ENCODE peak calls at places on chromosomes 11 and 22, in seven cellular contexts. K is tibial nerve, M is osteocyte, B is PC-3, Y is mucosa of descending colon, R is prostate gland, Z is AG04450. N is an unnamed sample.

GRCh38 chr11:78667462-78667861 is 92.8 kb upstream of the NARS2 start:
- DNase-seq in B (no peak), K (no peak), R (no peak), Z (no peak), Y (no peak), M (no peak), N (no peak)

GRCh38 chr11:9568854-9569587 is 4.4 kb upstream of the WEE1 start:
- DNase-seq in B (peak), R (peak), Y (peak), M (peak), Z (peak), K (peak), N (peak)

GRCh38 chr11:65553301-65554001 is 4.7 kb downstream of the LTBP3 start:
- DNase-seq in K (no peak), R (no peak), B (no peak), Y (peak), Z (no peak), M (no peak), N (no peak)

GRCh38 chr11:20112291-20113146 is 47.8 kb downstream of the DBX1 start:
- DNase-seq in R (peak), Z (peak), K (no peak), B (peak), Y (no peak), M (no peak), N (peak)

GRCh38 chr22:17902960-17903359 is 121.4 kb downstream of the MICAL3 start:
- DNase-seq in M (no peak), R (no peak), Y (no peak), K (no peak), Z (no peak), B (no peak), N (no peak)

GRCh38 chr11:2942872-2943710 is 13.9 kb upstream of the PHLDA2 start:
- DNase-seq in R (no peak), B (no peak), Z (no peak), M (no peak), K (no peak), Y (peak), N (no peak)

GRCh38 chr11:35163707-35164496 is 24.9 kb downstream of the CD44 start:
- DNase-seq in B (no peak), Y (no peak), R (no peak), Z (no peak), M (no peak), K (no peak), N (no peak)

GRCh38 chr11:18229501-18229900 is 7.1 kb downstream of the SAA4 start:
- DNase-seq in B (no peak), K (no peak), M (no peak), R (no peak), Y (no peak), Z (no peak), N (no peak)

GRCh38 chr11:66008468-66009101 is 3.2 kb upstream of the CST6 start:
- DNase-seq in Z (no peak), B (peak), R (no peak), K (no peak), M (no peak), Y (no peak), N (no peak)

GRCh38 chr11:71396548-71397123 is 51.6 kb downstream of the DHCR7 start:
- DNase-seq in K (no peak), M (no peak), R (no peak), Y (no peak), B (no peak), Z (no peak), N (no peak)

GRCh38 chr11:34732831-34733230 is 111.9 kb downstream of the EHF start:
- DNase-seq in Z (no peak), Y (no peak), B (no peak), M (no peak), K (no peak), R (no peak), N (no peak)

GRCh38 chr11:46437106-46437689 is 45.6 kb upstream of the CHRM4 start:
- DNase-seq in R (no peak), Z (no peak), B (no peak), M (no peak), K (no peak), Y (no peak), N (no peak)

GRCh38 chr22:42353883-42354727 is 78.1 kb downstream of the NFAM1 start:
- DNase-seq in R (no peak), B (no peak), M (no peak), Z (no peak), K (no peak), Y (no peak), N (no peak)

GRCh38 chr11:59857444-59858434 is 8.5 kb downstream of the TCN1 start:
- DNase-seq in K (no peak), Z (no peak), R (no peak), B (peak), M (no peak), Y (no peak), N (no peak)

GRCh38 chr11:66844496-66845142 is 1.4 kb downstream of the RCE1 start:
- DNase-seq in R (no peak), M (no peak), B (no peak), Z (no peak), Y (peak), K (no peak), N (no peak)

GRCh38 chr11:11082651-11083050 is 224.8 kb upstream of the ZBED5 start:
- DNase-seq in Y (no peak), Z (no peak), M (no peak), B (no peak), K (no peak), R (no peak), N (no peak)

GRCh38 chr22:26646158-26646557 is 11.2 kb upstream of the MIAT start:
- DNase-seq in Z (no peak), B (no peak), M (no peak), K (no peak), R (no peak), Y (no peak), N (no peak)

GRCh38 chr11:30485222-30485621 is 100.9 kb downstream of the MPPED2 start:
- DNase-seq in R (no peak), Y (no peak), B (no peak), K (no peak), Z (no peak), M (no peak), N (no peak)

GRCh38 chr11:30225642-30226041 is 5.2 kb upstream of the FSHB start:
- DNase-seq in R (no peak), Y (no peak), B (no peak), M (no peak), K (no peak), Z (no peak), N (no peak)

GRCh38 chr11:41996558-41996957 is 537.1 kb upstream of the LRRC4C start:
- DNase-seq in B (no peak), Y (no peak), R (no peak), Z (no peak), K (no peak), M (no peak), N (no peak)

GRCh38 chr22:20567371-20567847 is 60.0 kb downstream of the MED15 start:
- DNase-seq in K (no peak), R (no peak), B (peak), Y (no peak), M (no peak), Z (no peak), N (no peak)

GRCh38 chr11:120807414-120808150 is 216.3 kb upstream of the TBCEL start:
- DNase-seq in R (no peak), Z (peak), K (no peak), B (peak), Y (no peak), M (no peak), N (peak)

GRCh38 chr11:128174465-128175101 is 412.8 kb downstream of the ETS1 start:
- DNase-seq in R (no peak), Z (peak), K (no peak), B (no peak), M (no peak), Y (no peak), N (peak)

GRCh38 chr11:92707665-92708064 is 261.8 kb upstream of the MTNR1B start:
- DNase-seq in Y (no peak), K (no peak), Z (no peak), R (no peak), B (no peak), M (no peak), N (no peak)

GRCh38 chr22:43854786-43855271 is 7.5 kb downstream of the SULT4A1 start:
- DNase-seq in B (no peak), K (no peak), Y (peak), M (no peak), R (no peak), Z (no peak), N (no peak)

GRCh38 chr22:50148991-50149721 is 21.4 kb upstream of the PANX2 start:
- DNase-seq in Z (no peak), K (no peak), Y (peak), B (peak), R (peak), M (no peak), N (no peak)

GRCh38 chr11:67562951-67563350 is 20.7 kb upstream of the GSTP1 start:
- DNase-seq in Y (no peak), Z (no peak), K (no peak), B (no peak), M (no peak), R (no peak), N (no peak)

GRCh38 chr22:42919199-42919598 is 62.1 kb upstream of the ARFGAP3 start:
- DNase-seq in K (no peak), Y (no peak), R (no peak), B (peak), M (no peak), Z (no peak), N (no peak)

GRCh38 chr11:106395716-106396349 is 318.4 kb downstream of the AASDHPPT start:
- DNase-seq in Y (no peak), B (peak), Z (no peak), K (no peak), M (no peak), R (no peak), N (no peak)

GRCh38 chr11:77524539-77524938 is 50.6 kb upstream of the PAK1 start:
- DNase-seq in B (no peak), Z (no peak), M (no peak), Y (no peak), R (no peak), K (no peak), N (no peak)

GRCh38 chr11:15826826-15827225 is 529.5 kb downstream of the SOX6 start:
- DNase-seq in Y (no peak), B (no peak), Z (no peak), R (no peak), M (peak), K (no peak), N (no peak)

GRCh38 chr11:131867457-131868257 is 497.2 kb downstream of the NTM start:
- DNase-seq in B (peak), R (peak), M (peak), K (peak), Z (peak), Y (no peak), N (peak)

GRCh38 chr11:74417860-74418508 is 19.8 kb upstream of the PGM2L1 start:
- DNase-seq in R (no peak), M (no peak), Z (no peak), B (no peak), Y (no peak), K (no peak), N (no peak)

GRCh38 chr11:35825386-35825785 is 118.5 kb upstream of the LDLRAD3 start:
- DNase-seq in Y (no peak), K (no peak), M (peak), R (no peak), Z (no peak), B (no peak), N (no peak)

GRCh38 chr22:43859176-43859575 is 3.1 kb downstream of the SULT4A1 start:
- DNase-seq in R (no peak), B (no peak), Z (no peak), M (no peak), Y (peak), K (no peak), N (no peak)

GRCh38 chr11:68750197-68750987 is 928 bp downstream of the TESMIN start:
- DNase-seq in Y (peak), Z (no peak), B (no peak), R (no peak), K (no peak), M (no peak), N (no peak)

GRCh38 chr11:19656140-19656541 is 56.5 kb upstream of the NAV2 start:
- DNase-seq in R (peak), B (no peak), M (no peak), Z (no peak), Y (no peak), K (no peak), N (no peak)

GRCh38 chr11:36237341-36237740 is 51.9 kb downstream of the COMMD9 start:
- DNase-seq in Y (no peak), R (no peak), K (no peak), Z (no peak), M (no peak), B (no peak), N (no peak)

GRCh38 chr11:87722756-87723599 is 452.3 kb downstream of the RAB38 start:
- DNase-seq in B (peak), M (no peak), R (no peak), Y (no peak), K (no peak), Z (no peak), N (no peak)
- TF ChIP-seq CTCF in B (peak), M (peak), R (no peak), Y (peak), K (peak), Z (peak), N (peak)

GRCh38 chr22:19057999-19058491 is 64.2 kb downstream of the DGCR2 start:
- DNase-seq in R (no peak), M (no peak), B (no peak), K (no peak), Y (no peak), Z (no peak), N (no peak)
- TF ChIP-seq CTCF in R (no peak), M (no peak), B (no peak), K (no peak), Y (no peak), Z (no peak), N (no peak)

GRCh38 chr11:3971756-3972404 is 116.4 kb downstream of the STIM1 start:
- DNase-seq in M (no peak), Z (no peak), Y (no peak), B (peak), K (no peak), R (no peak), N (no peak)
- TF ChIP-seq CTCF in M (no peak), Z (peak), Y (no peak), B (peak), K (no peak), R (no peak), N (peak)

GRCh38 chr22:37739000-37739399 is 42.2 kb downstream of the TRIOBP start:
- DNase-seq in Y (peak), K (peak), Z (peak), R (no peak), B (no peak), M (no peak), N (no peak)
- TF ChIP-seq CTCF in Y (no peak), K (no peak), Z (peak), R (no peak), B (no peak), M (no peak), N (no peak)